ENCODE peak calls at places on chromosome 2, in five cellular contexts. One of them, this sample, is unnamed.

GRCh38 chr2:27573452-27573851 is 9.4 kb upstream of the ZNF512 start:
- DNase-seq in choroid plexus epithelial cell: peak
- DNase-seq in hepatocyte: no peak
- DNase-seq in heart left ventricle: no peak
- DNase-seq in NCI-H1092: no peak
- DNase-seq in this sample: peak

GRCh38 chr2:127012215-127012614 is 94.7 kb downstream of the BIN1 start:
- DNase-seq in heart left ventricle: no peak
- DNase-seq in hepatocyte: no peak
- DNase-seq in choroid plexus epithelial cell: no peak
- DNase-seq in NCI-H1092: no peak
- DNase-seq in this sample: no peak

GRCh38 chr2:157334335-157334734 is 8.7 kb upstream of the ERMN start:
- DNase-seq in NCI-H1092: no peak
- DNase-seq in hepatocyte: no peak
- DNase-seq in heart left ventricle: no peak
- DNase-seq in choroid plexus epithelial cell: no peak
- DNase-seq in this sample: no peak

GRCh38 chr2:230925443-230925878 is 419 bp upstream of the GPR55 start:
- DNase-seq in choroid plexus epithelial cell: no peak
- DNase-seq in hepatocyte: no peak
- DNase-seq in heart left ventricle: no peak
- DNase-seq in NCI-H1092: no peak
- DNase-seq in this sample: no peak

GRCh38 chr2:7471185-7471584 is 554.0 kb downstream of the RNF144A start:
- DNase-seq in heart left ventricle: no peak
- DNase-seq in hepatocyte: no peak
- DNase-seq in choroid plexus epithelial cell: no peak
- DNase-seq in NCI-H1092: no peak
- DNase-seq in this sample: no peak

GRCh38 chr2:95669441-95669994 is 77.7 kb downstream of the TRIM43 start:
- DNase-seq in hepatocyte: no peak
- DNase-seq in NCI-H1092: no peak
- DNase-seq in heart left ventricle: no peak
- DNase-seq in choroid plexus epithelial cell: peak
- DNase-seq in this sample: no peak

GRCh38 chr2:237024255-237024654 is 61.4 kb upstream of the COPS8 start:
- DNase-seq in NCI-H1092: no peak
- DNase-seq in choroid plexus epithelial cell: no peak
- DNase-seq in heart left ventricle: no peak
- DNase-seq in hepatocyte: no peak
- DNase-seq in this sample: no peak

GRCh38 chr2:222033541-222033940 is 265.3 kb downstream of the PAX3 start:
- DNase-seq in choroid plexus epithelial cell: peak
- DNase-seq in hepatocyte: peak
- DNase-seq in NCI-H1092: no peak
- DNase-seq in heart left ventricle: no peak
- DNase-seq in this sample: peak

GRCh38 chr2:69213201-69213600 is 173.8 kb downstream of the GFPT1 start:
- DNase-seq in heart left ventricle: no peak
- DNase-seq in hepatocyte: no peak
- DNase-seq in choroid plexus epithelial cell: no peak
- DNase-seq in NCI-H1092: no peak
- DNase-seq in this sample: no peak

GRCh38 chr2:28449489-28450395 is 46.1 kb upstream of the PLB1 start:
- DNase-seq in hepatocyte: peak
- DNase-seq in NCI-H1092: no peak
- DNase-seq in heart left ventricle: no peak
- DNase-seq in choroid plexus epithelial cell: peak
- DNase-seq in this sample: peak

GRCh38 chr2:176885661-176886060 is 326.9 kb upstream of the HNRNPA3 start:
- DNase-seq in choroid plexus epithelial cell: no peak
- DNase-seq in NCI-H1092: no peak
- DNase-seq in hepatocyte: no peak
- DNase-seq in heart left ventricle: no peak
- DNase-seq in this sample: no peak

GRCh38 chr2:233449071-233449901 is 95.0 kb downstream of the DGKD start:
- DNase-seq in heart left ventricle: no peak
- DNase-seq in choroid plexus epithelial cell: peak
- DNase-seq in hepatocyte: peak
- DNase-seq in NCI-H1092: no peak
- DNase-seq in this sample: peak

GRCh38 chr2:240629968-240630770 is 4.9 kb downstream of the GPR35 start:
- DNase-seq in heart left ventricle: no peak
- DNase-seq in NCI-H1092: no peak
- DNase-seq in hepatocyte: no peak
- DNase-seq in choroid plexus epithelial cell: no peak
- DNase-seq in this sample: no peak

GRCh38 chr2:172336681-172337080 is 90.7 kb upstream of the ITGA6 start:
- DNase-seq in choroid plexus epithelial cell: no peak
- DNase-seq in heart left ventricle: no peak
- DNase-seq in NCI-H1092: no peak
- DNase-seq in hepatocyte: no peak
- DNase-seq in this sample: no peak

GRCh38 chr2:203470371-203470770 is 64.7 kb downstream of the RAPH1 start:
- DNase-seq in choroid plexus epithelial cell: peak
- DNase-seq in NCI-H1092: no peak
- DNase-seq in hepatocyte: peak
- DNase-seq in heart left ventricle: no peak
- DNase-seq in this sample: no peak

GRCh38 chr2:210461401-210461800 is 15.2 kb downstream of the LANCL1 start:
- DNase-seq in heart left ventricle: no peak
- DNase-seq in hepatocyte: no peak
- DNase-seq in choroid plexus epithelial cell: no peak
- DNase-seq in NCI-H1092: no peak
- DNase-seq in this sample: no peak

GRCh38 chr2:43149482-43150107 is 76.8 kb downstream of the ZFP36L2 start:
- DNase-seq in hepatocyte: peak
- DNase-seq in choroid plexus epithelial cell: no peak
- DNase-seq in heart left ventricle: no peak
- DNase-seq in NCI-H1092: no peak
- DNase-seq in this sample: no peak

GRCh38 chr2:88452151-88452851 is at the start of gene FOXI3:
- DNase-seq in NCI-H1092: no peak
- DNase-seq in heart left ventricle: no peak
- DNase-seq in hepatocyte: peak
- DNase-seq in choroid plexus epithelial cell: no peak
- DNase-seq in this sample: no peak

GRCh38 chr2:19496646-19497045 is 138.2 kb upstream of the OSR1 start:
- DNase-seq in NCI-H1092: no peak
- DNase-seq in hepatocyte: no peak
- DNase-seq in heart left ventricle: no peak
- DNase-seq in choroid plexus epithelial cell: no peak
- DNase-seq in this sample: no peak

GRCh38 chr2:98775146-98775988 is 44.4 kb upstream of the MGAT4A start:
- DNase-seq in heart left ventricle: no peak
- DNase-seq in hepatocyte: no peak
- DNase-seq in NCI-H1092: peak
- DNase-seq in choroid plexus epithelial cell: no peak
- DNase-seq in this sample: no peak

GRCh38 chr2:191864623-191865521 is 18.0 kb upstream of the CAVIN2 start:
- DNase-seq in hepatocyte: peak
- DNase-seq in NCI-H1092: no peak
- DNase-seq in heart left ventricle: no peak
- DNase-seq in choroid plexus epithelial cell: peak
- DNase-seq in this sample: peak

GRCh38 chr2:84782717-84783442 is 98.0 kb downstream of the TRABD2A start:
- DNase-seq in hepatocyte: no peak
- DNase-seq in choroid plexus epithelial cell: no peak
- DNase-seq in NCI-H1092: no peak
- DNase-seq in heart left ventricle: no peak
- DNase-seq in this sample: no peak

GRCh38 chr2:69177063-69177771 is 164.2 kb downstream of the ANTXR1 start:
- DNase-seq in hepatocyte: peak
- DNase-seq in heart left ventricle: peak
- DNase-seq in NCI-H1092: no peak
- DNase-seq in choroid plexus epithelial cell: peak
- DNase-seq in this sample: peak

GRCh38 chr2:100281521-100282438 is 40.5 kb downstream of the LONRF2 start:
- DNase-seq in choroid plexus epithelial cell: peak
- DNase-seq in NCI-H1092: no peak
- DNase-seq in heart left ventricle: no peak
- DNase-seq in hepatocyte: no peak
- DNase-seq in this sample: no peak

GRCh38 chr2:217055624-217056023 is 195.8 kb upstream of the TNP1 start:
- DNase-seq in hepatocyte: no peak
- DNase-seq in heart left ventricle: no peak
- DNase-seq in choroid plexus epithelial cell: no peak
- DNase-seq in NCI-H1092: no peak
- DNase-seq in this sample: no peak

GRCh38 chr2:154229971-154230370 is 358.2 kb downstream of the GALNT13 start:
- DNase-seq in NCI-H1092: no peak
- DNase-seq in choroid plexus epithelial cell: no peak
- DNase-seq in hepatocyte: peak
- DNase-seq in heart left ventricle: no peak
- DNase-seq in this sample: no peak

GRCh38 chr2:188293601-188294482 is 2.2 kb downstream of the GULP1 start:
- DNase-seq in hepatocyte: peak
- DNase-seq in heart left ventricle: peak
- DNase-seq in NCI-H1092: peak
- DNase-seq in choroid plexus epithelial cell: peak
- DNase-seq in this sample: peak

GRCh38 chr2:180033993-180034894 is 27.1 kb upstream of the CWC22 start:
- DNase-seq in hepatocyte: peak
- DNase-seq in NCI-H1092: peak
- DNase-seq in heart left ventricle: no peak
- DNase-seq in choroid plexus epithelial cell: peak
- DNase-seq in this sample: peak

GRCh38 chr2:70671059-70671685 is 96.8 kb downstream of the ADD2 start:
- DNase-seq in heart left ventricle: no peak
- DNase-seq in NCI-H1092: no peak
- DNase-seq in choroid plexus epithelial cell: no peak
- DNase-seq in hepatocyte: no peak
- DNase-seq in this sample: no peak

GRCh38 chr2:221258464-221258863 is 313.6 kb downstream of the EPHA4 start:
- DNase-seq in hepatocyte: no peak
- DNase-seq in NCI-H1092: no peak
- DNase-seq in choroid plexus epithelial cell: no peak
- DNase-seq in heart left ventricle: no peak
- DNase-seq in this sample: no peak

GRCh38 chr2:179057737-179058136 is 7.8 kb upstream of the CCDC141 start:
- DNase-seq in hepatocyte: no peak
- DNase-seq in heart left ventricle: no peak
- DNase-seq in NCI-H1092: no peak
- DNase-seq in choroid plexus epithelial cell: no peak
- DNase-seq in this sample: no peak

GRCh38 chr2:8542381-8543064 is 139.3 kb upstream of the ID2 start:
- DNase-seq in hepatocyte: no peak
- DNase-seq in choroid plexus epithelial cell: no peak
- DNase-seq in NCI-H1092: no peak
- DNase-seq in heart left ventricle: no peak
- DNase-seq in this sample: no peak

GRCh38 chr2:41600460-41600859 is 447.4 kb upstream of the PKDCC start:
- DNase-seq in choroid plexus epithelial cell: no peak
- DNase-seq in heart left ventricle: no peak
- DNase-seq in NCI-H1092: no peak
- DNase-seq in hepatocyte: no peak
- DNase-seq in this sample: no peak

GRCh38 chr2:24955232-24955631 is 16.5 kb downstream of the DNAJC27 start:
- DNase-seq in choroid plexus epithelial cell: no peak
- DNase-seq in heart left ventricle: no peak
- DNase-seq in hepatocyte: no peak
- DNase-seq in NCI-H1092: no peak
- DNase-seq in this sample: no peak

GRCh38 chr2:26300234-26300641 is 45.7 kb upstream of the SELENOI start:
- DNase-seq in heart left ventricle: no peak
- DNase-seq in NCI-H1092: no peak
- DNase-seq in choroid plexus epithelial cell: peak
- DNase-seq in hepatocyte: no peak
- DNase-seq in this sample: no peak

GRCh38 chr2:241772063-241772499 is 4.5 kb upstream of the GAL3ST2 start:
- DNase-seq in choroid plexus epithelial cell: no peak
- DNase-seq in hepatocyte: no peak
- DNase-seq in NCI-H1092: no peak
- DNase-seq in heart left ventricle: no peak
- DNase-seq in this sample: no peak

GRCh38 chr2:24482256-24482971 is 8.6 kb upstream of the NCOA1 start:
- DNase-seq in heart left ventricle: no peak
- DNase-seq in choroid plexus epithelial cell: no peak
- DNase-seq in NCI-H1092: no peak
- DNase-seq in hepatocyte: no peak
- DNase-seq in this sample: no peak

This sample was measured in HCEC 1CT.